ENCODE peak calls at places on chromosomes 6 and 20, in nine cellular contexts. One of them, this sample, is unnamed. For H3K27me3, the result is how much of the 10 kb centered on the place peaks cover.

GRCh38 chr6:16674666-16675392 is 86.4 kb downstream of the ATXN1 start:
- DNase-seq in psoas muscle: no peak
- DNase-seq in heart left ventricle: no peak
- DNase-seq in CD4-positive, CD25-positive, alpha-beta regulatory T cell: no peak
- DNase-seq in Panc1: no peak
- DNase-seq in H9: no peak
- DNase-seq in ascending aorta: no peak
- DNase-seq in tibial artery: no peak
- DNase-seq in CD4-positive, alpha-beta T cell: no peak
- DNase-seq in this sample: no peak

GRCh38 chr6:36127462-36128016 is 2.8 kb upstream of the MAPK13 start:
- DNase-seq in psoas muscle: peak
- DNase-seq in heart left ventricle: peak
- DNase-seq in CD4-positive, CD25-positive, alpha-beta regulatory T cell: no peak
- DNase-seq in Panc1: peak
- DNase-seq in H9: no peak
- DNase-seq in ascending aorta: peak
- DNase-seq in tibial artery: no peak
- DNase-seq in CD4-positive, alpha-beta T cell: no peak
- DNase-seq in this sample: peak

GRCh38 chr6:122616877-122617276 is 6.7 kb downstream of the PKIB start:
- DNase-seq in psoas muscle: no peak
- DNase-seq in heart left ventricle: no peak
- DNase-seq in CD4-positive, CD25-positive, alpha-beta regulatory T cell: no peak
- DNase-seq in Panc1: no peak
- DNase-seq in H9: no peak
- DNase-seq in ascending aorta: no peak
- DNase-seq in tibial artery: no peak
- DNase-seq in CD4-positive, alpha-beta T cell: no peak
- DNase-seq in this sample: no peak

GRCh38 chr6:100504786-100505737 is 40.3 kb upstream of the SIM1 start:
- DNase-seq in psoas muscle: peak
- DNase-seq in heart left ventricle: no peak
- DNase-seq in CD4-positive, CD25-positive, alpha-beta regulatory T cell: no peak
- DNase-seq in Panc1: peak
- DNase-seq in H9: no peak
- DNase-seq in ascending aorta: no peak
- DNase-seq in tibial artery: no peak
- DNase-seq in CD4-positive, alpha-beta T cell: no peak
- DNase-seq in this sample: peak

GRCh38 chr6:151916680-151917164 is 109.2 kb downstream of the ESR1 start:
- DNase-seq in psoas muscle: no peak
- DNase-seq in heart left ventricle: no peak
- DNase-seq in CD4-positive, CD25-positive, alpha-beta regulatory T cell: no peak
- DNase-seq in Panc1: no peak
- DNase-seq in H9: no peak
- DNase-seq in ascending aorta: no peak
- DNase-seq in tibial artery: no peak
- DNase-seq in CD4-positive, alpha-beta T cell: no peak
- DNase-seq in this sample: peak

GRCh38 chr6:17478223-17478907 is 85.0 kb downstream of the CAP2 start:
- DNase-seq in psoas muscle: no peak
- DNase-seq in heart left ventricle: no peak
- DNase-seq in CD4-positive, CD25-positive, alpha-beta regulatory T cell: no peak
- DNase-seq in Panc1: no peak
- DNase-seq in H9: no peak
- DNase-seq in ascending aorta: no peak
- DNase-seq in tibial artery: no peak
- DNase-seq in CD4-positive, alpha-beta T cell: no peak
- DNase-seq in this sample: no peak

GRCh38 chr20:1808101-1808500 is 87.1 kb upstream of the SIRPA start:
- DNase-seq in psoas muscle: no peak
- DNase-seq in heart left ventricle: no peak
- DNase-seq in CD4-positive, CD25-positive, alpha-beta regulatory T cell: no peak
- DNase-seq in Panc1: no peak
- DNase-seq in H9: no peak
- DNase-seq in ascending aorta: no peak
- DNase-seq in tibial artery: peak
- DNase-seq in CD4-positive, alpha-beta T cell: no peak
- DNase-seq in this sample: no peak

GRCh38 chr6:36853325-36853724 is 14.1 kb upstream of the CPNE5 start:
- DNase-seq in psoas muscle: no peak
- DNase-seq in heart left ventricle: no peak
- DNase-seq in CD4-positive, CD25-positive, alpha-beta regulatory T cell: no peak
- DNase-seq in Panc1: no peak
- DNase-seq in H9: no peak
- DNase-seq in ascending aorta: peak
- DNase-seq in tibial artery: peak
- DNase-seq in CD4-positive, alpha-beta T cell: no peak
- DNase-seq in this sample: peak

GRCh38 chr20:59863058-59863457 is 70.4 kb downstream of the SYCP2 start:
- DNase-seq in psoas muscle: no peak
- DNase-seq in heart left ventricle: no peak
- DNase-seq in CD4-positive, CD25-positive, alpha-beta regulatory T cell: no peak
- DNase-seq in Panc1: no peak
- DNase-seq in H9: no peak
- DNase-seq in ascending aorta: no peak
- DNase-seq in tibial artery: no peak
- DNase-seq in CD4-positive, alpha-beta T cell: no peak
- DNase-seq in this sample: no peak
- H3K27me3 ChIP-seq in psoas muscle: under half
- H3K27me3 ChIP-seq in heart left ventricle: under half
- H3K27me3 ChIP-seq in CD4-positive, CD25-positive, alpha-beta regulatory T cell: under half
- H3K27me3 ChIP-seq in Panc1: under half
- H3K27me3 ChIP-seq in H9: under half
- H3K27me3 ChIP-seq in ascending aorta: under half
- H3K27me3 ChIP-seq in tibial artery: under half
- H3K27me3 ChIP-seq in CD4-positive, alpha-beta T cell: under half
- H3K27me3 ChIP-seq in this sample: under half

GRCh38 chr6:7254980-7255825 is 57.8 kb downstream of the SSR1 start:
- DNase-seq in psoas muscle: no peak
- DNase-seq in heart left ventricle: peak
- DNase-seq in CD4-positive, CD25-positive, alpha-beta regulatory T cell: no peak
- DNase-seq in Panc1: no peak
- DNase-seq in H9: no peak
- DNase-seq in ascending aorta: no peak
- DNase-seq in tibial artery: no peak
- DNase-seq in CD4-positive, alpha-beta T cell: no peak
- DNase-seq in this sample: no peak
- H3K27ac ChIP-seq in psoas muscle: peak
- H3K27ac ChIP-seq in heart left ventricle: peak
- H3K27ac ChIP-seq in CD4-positive, CD25-positive, alpha-beta regulatory T cell: no peak
- H3K27ac ChIP-seq in Panc1: no peak
- H3K27ac ChIP-seq in H9: no peak
- H3K27ac ChIP-seq in ascending aorta: peak
- H3K27ac ChIP-seq in tibial artery: no peak
- H3K27ac ChIP-seq in CD4-positive, alpha-beta T cell: no peak
- H3K27ac ChIP-seq in this sample: no peak

DNA sequence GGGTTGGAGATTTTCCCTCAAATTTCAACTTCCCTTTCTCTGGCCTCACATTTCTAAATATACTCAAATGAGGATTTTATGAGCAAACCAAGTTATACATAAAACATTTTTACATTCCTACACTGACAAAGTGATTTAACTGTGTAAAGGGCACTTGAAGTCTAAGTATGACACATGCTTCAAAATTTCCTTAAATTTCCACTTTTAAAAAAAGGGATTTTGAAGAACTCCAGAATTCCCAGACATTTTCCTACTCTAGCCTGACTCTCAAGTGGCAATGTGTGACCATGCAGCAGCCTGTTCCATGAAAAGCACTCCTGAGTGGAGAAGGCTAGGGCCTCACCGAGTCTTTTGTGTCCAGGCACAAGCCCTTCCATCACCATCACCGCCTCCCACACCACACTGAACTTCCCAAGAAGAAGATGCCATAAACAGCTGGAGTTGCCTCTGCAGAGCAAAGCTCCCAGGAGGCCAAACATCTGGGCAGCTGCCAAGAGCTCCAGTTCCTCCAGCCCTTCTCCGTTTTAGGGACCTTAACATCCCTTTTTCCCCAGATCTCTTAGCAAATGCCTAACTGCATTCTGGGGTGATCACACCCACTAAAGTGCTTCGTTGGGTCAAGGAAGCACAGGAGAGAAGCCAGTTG is 68.9 kb downstream of the NCR2 start:
- DNase-seq in psoas muscle: no peak
- DNase-seq in heart left ventricle: no peak
- DNase-seq in CD4-positive, CD25-positive, alpha-beta regulatory T cell: no peak
- DNase-seq in Panc1: no peak
- DNase-seq in H9: no peak
- DNase-seq in ascending aorta: no peak
- DNase-seq in tibial artery: no peak
- DNase-seq in CD4-positive, alpha-beta T cell: no peak
- DNase-seq in this sample: no peak
- H3K27me3 ChIP-seq in psoas muscle: under half
- H3K27me3 ChIP-seq in heart left ventricle: under half
- H3K27me3 ChIP-seq in CD4-positive, CD25-positive, alpha-beta regulatory T cell: under half
- H3K27me3 ChIP-seq in Panc1: under half
- H3K27me3 ChIP-seq in H9: half or more
- H3K27me3 ChIP-seq in ascending aorta: under half
- H3K27me3 ChIP-seq in tibial artery: under half
- H3K27me3 ChIP-seq in CD4-positive, alpha-beta T cell: under half
- H3K27me3 ChIP-seq in this sample: under half

DNA sequence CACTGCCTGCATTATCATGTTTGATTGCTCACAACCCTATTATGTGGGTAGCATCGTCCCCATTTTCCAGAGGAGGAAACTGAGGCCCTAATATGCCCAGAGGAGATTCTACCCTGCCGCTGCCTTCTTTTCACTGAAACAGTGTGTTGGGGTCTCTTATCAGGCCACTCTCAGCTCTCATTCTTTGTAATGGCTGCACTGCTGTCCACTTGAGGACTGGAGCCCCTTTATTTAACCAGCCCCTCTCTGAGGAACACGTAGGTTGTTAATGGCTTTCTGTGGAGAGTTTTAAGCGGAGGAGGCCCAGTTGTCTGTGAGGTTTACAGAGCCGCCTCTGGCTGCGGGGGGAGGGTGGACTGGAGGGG is 32.5 kb downstream of the SRC start:
- DNase-seq in psoas muscle: no peak
- DNase-seq in heart left ventricle: no peak
- DNase-seq in CD4-positive, CD25-positive, alpha-beta regulatory T cell: no peak
- DNase-seq in Panc1: no peak
- DNase-seq in H9: no peak
- DNase-seq in ascending aorta: no peak
- DNase-seq in tibial artery: no peak
- DNase-seq in CD4-positive, alpha-beta T cell: no peak
- DNase-seq in this sample: no peak
- H3K27ac ChIP-seq in psoas muscle: no peak
- H3K27ac ChIP-seq in heart left ventricle: no peak
- H3K27ac ChIP-seq in CD4-positive, CD25-positive, alpha-beta regulatory T cell: no peak
- H3K27ac ChIP-seq in Panc1: no peak
- H3K27ac ChIP-seq in H9: no peak
- H3K27ac ChIP-seq in ascending aorta: no peak
- H3K27ac ChIP-seq in tibial artery: no peak
- H3K27ac ChIP-seq in CD4-positive, alpha-beta T cell: no peak
- H3K27ac ChIP-seq in this sample: no peak

GRCh38 chr20:60930023-60930790 is 321.9 kb upstream of the CDH4 start:
- DNase-seq in psoas muscle: no peak
- DNase-seq in heart left ventricle: no peak
- DNase-seq in CD4-positive, CD25-positive, alpha-beta regulatory T cell: no peak
- DNase-seq in Panc1: no peak
- DNase-seq in H9: no peak
- DNase-seq in ascending aorta: no peak
- DNase-seq in tibial artery: no peak
- DNase-seq in CD4-positive, alpha-beta T cell: no peak
- DNase-seq in this sample: no peak

GRCh38 chr20:60926831-60927230 is 325.2 kb upstream of the CDH4 start:
- DNase-seq in psoas muscle: no peak
- DNase-seq in heart left ventricle: no peak
- DNase-seq in CD4-positive, CD25-positive, alpha-beta regulatory T cell: no peak
- DNase-seq in Panc1: no peak
- DNase-seq in H9: no peak
- DNase-seq in ascending aorta: no peak
- DNase-seq in tibial artery: no peak
- DNase-seq in CD4-positive, alpha-beta T cell: no peak
- DNase-seq in this sample: no peak

GRCh38 chr20:60931691-60932090 is 320.4 kb upstream of the CDH4 start:
- DNase-seq in psoas muscle: no peak
- DNase-seq in heart left ventricle: no peak
- DNase-seq in CD4-positive, CD25-positive, alpha-beta regulatory T cell: no peak
- DNase-seq in Panc1: no peak
- DNase-seq in H9: no peak
- DNase-seq in ascending aorta: no peak
- DNase-seq in tibial artery: no peak
- DNase-seq in CD4-positive, alpha-beta T cell: no peak
- DNase-seq in this sample: no peak

GRCh38 chr20:60928341-60928740 is 323.7 kb upstream of the CDH4 start:
- DNase-seq in psoas muscle: no peak
- DNase-seq in heart left ventricle: no peak
- DNase-seq in CD4-positive, CD25-positive, alpha-beta regulatory T cell: no peak
- DNase-seq in Panc1: no peak
- DNase-seq in H9: no peak
- DNase-seq in ascending aorta: no peak
- DNase-seq in tibial artery: no peak
- DNase-seq in CD4-positive, alpha-beta T cell: no peak
- DNase-seq in this sample: no peak
- H3K27me3 ChIP-seq in psoas muscle: under half
- H3K27me3 ChIP-seq in heart left ventricle: under half
- H3K27me3 ChIP-seq in CD4-positive, CD25-positive, alpha-beta regulatory T cell: under half
- H3K27me3 ChIP-seq in Panc1: under half
- H3K27me3 ChIP-seq in H9: under half
- H3K27me3 ChIP-seq in ascending aorta: under half
- H3K27me3 ChIP-seq in tibial artery: under half
- H3K27me3 ChIP-seq in CD4-positive, alpha-beta T cell: under half
- H3K27me3 ChIP-seq in this sample: under half

GRCh38 chr6:75381878-75382633 is 97.5 kb upstream of the TMEM30A start:
- DNase-seq in psoas muscle: no peak
- DNase-seq in heart left ventricle: no peak
- DNase-seq in CD4-positive, CD25-positive, alpha-beta regulatory T cell: no peak
- DNase-seq in Panc1: no peak
- DNase-seq in H9: no peak
- DNase-seq in ascending aorta: no peak
- DNase-seq in tibial artery: no peak
- DNase-seq in CD4-positive, alpha-beta T cell: no peak
- DNase-seq in this sample: no peak

GRCh38 chr6:75382634-75382900 is 98.0 kb upstream of the TMEM30A start:
- DNase-seq in psoas muscle: no peak
- DNase-seq in heart left ventricle: no peak
- DNase-seq in CD4-positive, CD25-positive, alpha-beta regulatory T cell: no peak
- DNase-seq in Panc1: no peak
- DNase-seq in H9: no peak
- DNase-seq in ascending aorta: no peak
- DNase-seq in tibial artery: no peak
- DNase-seq in CD4-positive, alpha-beta T cell: no peak
- DNase-seq in this sample: no peak

GRCh38 chr6:75384116-75384515 is 99.5 kb upstream of the TMEM30A start:
- DNase-seq in psoas muscle: no peak
- DNase-seq in heart left ventricle: no peak
- DNase-seq in CD4-positive, CD25-positive, alpha-beta regulatory T cell: no peak
- DNase-seq in Panc1: no peak
- DNase-seq in H9: no peak
- DNase-seq in ascending aorta: no peak
- DNase-seq in tibial artery: no peak
- DNase-seq in CD4-positive, alpha-beta T cell: no peak
- DNase-seq in this sample: no peak

GRCh38 chr6:75386050-75386770 is 101.6 kb upstream of the TMEM30A start:
- DNase-seq in psoas muscle: no peak
- DNase-seq in heart left ventricle: no peak
- DNase-seq in CD4-positive, CD25-positive, alpha-beta regulatory T cell: no peak
- DNase-seq in Panc1: no peak
- DNase-seq in H9: no peak
- DNase-seq in ascending aorta: no peak
- DNase-seq in tibial artery: no peak
- DNase-seq in CD4-positive, alpha-beta T cell: no peak
- DNase-seq in this sample: peak
- H3K27ac ChIP-seq in psoas muscle: peak
- H3K27ac ChIP-seq in heart left ventricle: no peak
- H3K27ac ChIP-seq in CD4-positive, CD25-positive, alpha-beta regulatory T cell: no peak
- H3K27ac ChIP-seq in Panc1: no peak
- H3K27ac ChIP-seq in H9: no peak
- H3K27ac ChIP-seq in ascending aorta: no peak
- H3K27ac ChIP-seq in tibial artery: no peak
- H3K27ac ChIP-seq in CD4-positive, alpha-beta T cell: no peak
- H3K27ac ChIP-seq in this sample: no peak

This sample was measured in mammary epithelial cell.